ENCODE peak calls at places on chromosomes 1 and 21, in four cellular contexts. G is lung, A is fibroblast of lung, J is body of pancreas. D is an unnamed sample.

GRCh38 chr21:45365608-45366241 is 39.2 kb upstream of the COL18A1 start:
- DNase-seq in G (no peak), A (peak), J (peak), D (no peak)

GRCh38 chr1:225834417-225835329 is 24.7 kb downstream of the EPHX1 start:
- DNase-seq in G (no peak), A (peak), J (peak), D (no peak)

GRCh38 chr1:55246331-55246730 is 31.2 kb upstream of the USP24 start:
- DNase-seq in G (no peak), A (no peak), J (no peak), D (no peak)

GRCh38 chr1:167082511-167083027 is 7.6 kb downstream of the GPA33 start:
- DNase-seq in G (peak), A (no peak), J (peak), D (no peak)

GRCh38 chr1:206939841-206940587 is 6.3 kb downstream of the PIGR start:
- DNase-seq in G (no peak), A (no peak), J (no peak), D (no peak)

GRCh38 chr1:29527314-29528004 is 291.1 kb downstream of the PTPRU start:
- DNase-seq in G (peak), A (no peak), J (no peak), D (no peak)

GRCh38 chr1:93433407-93433961 is 14.4 kb upstream of the FNBP1L start:
- DNase-seq in G (no peak), A (no peak), J (peak), D (no peak)

GRCh38 chr1:151998611-151999362 is 5.1 kb upstream of the S100A10 start:
- DNase-seq in G (no peak), A (no peak), J (no peak), D (no peak)

GRCh38 chr21:44878053-44878982 is 4.8 kb upstream of the PTTG1IP start:
- DNase-seq in G (no peak), A (no peak), J (no peak), D (no peak)

GRCh38 chr21:32604484-32604883 is 7.7 kb downstream of the CFAP298 start:
- DNase-seq in G (no peak), A (no peak), J (no peak), D (no peak)

GRCh38 chr21:38910390-38911008 is 104.8 kb downstream of the ETS2 start:
- DNase-seq in G (no peak), A (no peak), J (no peak), D (no peak)

GRCh38 chr1:28648493-28649238 is at the start of gene RNU11:
- DNase-seq in G (peak), A (peak), J (peak), D (peak)

GRCh38 chr1:110262846-110263631 is 52.9 kb downstream of the KCNC4 start:
- DNase-seq in G (no peak), A (no peak), J (no peak), D (no peak)

GRCh38 chr1:109802901-109803561 is 39.3 kb upstream of the EPS8L3 start:
- DNase-seq in G (no peak), A (no peak), J (no peak), D (no peak)

GRCh38 chr21:31659286-31660133 is at the start of gene SOD1:
- DNase-seq in G (peak), A (peak), J (peak), D (peak)

GRCh38 chr1:208115924-208116614 is 128.1 kb downstream of the PLXNA2 start:
- DNase-seq in G (no peak), A (no peak), J (no peak), D (no peak)

GRCh38 chr1:33560680-33561079 is 88.2 kb downstream of the ZSCAN20 start:
- DNase-seq in G (no peak), A (peak), J (no peak), D (no peak)

GRCh38 chr1:66729130-66729922 is 22.9 kb upstream of the DYNLT5 start:
- DNase-seq in G (no peak), A (no peak), J (no peak), D (no peak)

GRCh38 chr1:234478481-234479309 is at the start of gene TARBP1:
- DNase-seq in G (peak), A (peak), J (peak), D (no peak)

GRCh38 chr1:8343464-8344001 is 25.6 kb downstream of the SLC45A1 start:
- DNase-seq in G (peak), A (peak), J (peak), D (peak)

GRCh38 chr1:26543444-26543835 is 13.9 kb downstream of the RPS6KA1 start:
- DNase-seq in G (no peak), A (no peak), J (no peak), D (no peak)

GRCh38 chr1:26541431-26541815 is 11.9 kb downstream of the RPS6KA1 start:
- DNase-seq in G (no peak), A (no peak), J (no peak), D (no peak)

GRCh38 chr1:26540346-26540745 is 10.8 kb downstream of the RPS6KA1 start:
- DNase-seq in G (no peak), A (no peak), J (no peak), D (no peak)

GRCh38 chr1:26542781-26543443 is 13.4 kb downstream of the RPS6KA1 start:
- DNase-seq in G (no peak), A (no peak), J (no peak), D (no peak)

GRCh38 chr1:26541816-26542711 is 12.5 kb downstream of the RPS6KA1 start:
- DNase-seq in G (peak), A (no peak), J (peak), D (peak)
- H3K27ac ChIP-seq in G (peak), A (no peak), J (no peak), D (peak)

DNA sequence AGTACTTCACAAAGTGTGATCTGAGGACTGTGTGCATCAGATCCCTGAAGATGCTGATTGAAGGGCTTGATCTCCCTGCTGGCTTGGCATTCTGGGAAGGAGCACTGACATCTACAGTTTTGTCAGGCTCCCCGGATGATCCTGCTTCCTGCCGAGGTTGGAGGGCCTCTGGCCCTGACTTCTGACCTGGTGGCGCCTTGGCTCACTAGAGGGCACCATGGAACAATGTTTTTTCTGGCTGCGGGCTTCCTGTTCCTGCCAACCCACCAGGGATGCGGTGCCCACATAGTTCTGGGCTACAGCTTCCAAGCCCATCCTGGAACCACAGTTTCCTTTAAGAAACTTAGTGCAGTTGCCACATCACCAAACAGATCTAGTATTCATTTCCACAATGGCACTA is 38.8 kb upstream of the RASAL2 start:
- DNase-seq in G (peak), A (no peak), J (no peak), D (no peak)
- TF ChIP-seq CTCF in G (no peak), A (no peak), J (no peak), D (no peak)

GRCh38 chr1:3441880-3442279 is 12.6 kb upstream of the ARHGEF16 start:
- DNase-seq in G (no peak), A (no peak), J (no peak), D (no peak)

GRCh38 chr1:3442331-3442730 is 12.1 kb upstream of the ARHGEF16 start:
- DNase-seq in G (no peak), A (no peak), J (no peak), D (no peak)

GRCh38 chr1:3441449-3441848 is 13.0 kb upstream of the ARHGEF16 start:
- DNase-seq in G (no peak), A (no peak), J (no peak), D (no peak)

GRCh38 chr1:3443759-3444697 is 10.4 kb upstream of the ARHGEF16 start:
- DNase-seq in G (no peak), A (no peak), J (no peak), D (no peak)

DNA sequence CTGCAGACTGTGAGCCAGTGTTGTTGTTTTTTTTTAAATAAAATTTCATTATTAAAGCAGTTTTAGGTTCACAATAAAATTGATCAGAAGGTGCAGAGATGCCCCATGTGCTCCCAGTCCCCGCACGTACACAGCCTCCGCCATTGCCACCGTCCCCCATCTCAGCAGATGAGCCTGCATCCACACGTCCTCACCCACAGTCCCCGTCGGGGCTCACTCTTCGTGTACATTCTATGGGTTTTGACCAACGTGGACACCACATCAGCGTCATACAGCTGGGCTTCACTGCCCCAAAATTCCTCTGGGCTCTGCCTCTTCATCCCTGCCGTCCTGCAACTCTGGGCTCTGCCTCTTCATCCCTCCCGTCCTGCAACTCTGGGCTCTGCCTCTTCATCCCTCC is 11.6 kb upstream of the ARHGEF16 start:
- DNase-seq in G (no peak), A (no peak), J (no peak), D (no peak)
- H3K27ac ChIP-seq in G (no peak), A (no peak), J (no peak), D (no peak)

GRCh38 chr1:50048791-50049190 is 25.0 kb upstream of the AGBL4 start:
- DNase-seq in G (no peak), A (no peak), J (no peak), D (no peak)

DNA sequence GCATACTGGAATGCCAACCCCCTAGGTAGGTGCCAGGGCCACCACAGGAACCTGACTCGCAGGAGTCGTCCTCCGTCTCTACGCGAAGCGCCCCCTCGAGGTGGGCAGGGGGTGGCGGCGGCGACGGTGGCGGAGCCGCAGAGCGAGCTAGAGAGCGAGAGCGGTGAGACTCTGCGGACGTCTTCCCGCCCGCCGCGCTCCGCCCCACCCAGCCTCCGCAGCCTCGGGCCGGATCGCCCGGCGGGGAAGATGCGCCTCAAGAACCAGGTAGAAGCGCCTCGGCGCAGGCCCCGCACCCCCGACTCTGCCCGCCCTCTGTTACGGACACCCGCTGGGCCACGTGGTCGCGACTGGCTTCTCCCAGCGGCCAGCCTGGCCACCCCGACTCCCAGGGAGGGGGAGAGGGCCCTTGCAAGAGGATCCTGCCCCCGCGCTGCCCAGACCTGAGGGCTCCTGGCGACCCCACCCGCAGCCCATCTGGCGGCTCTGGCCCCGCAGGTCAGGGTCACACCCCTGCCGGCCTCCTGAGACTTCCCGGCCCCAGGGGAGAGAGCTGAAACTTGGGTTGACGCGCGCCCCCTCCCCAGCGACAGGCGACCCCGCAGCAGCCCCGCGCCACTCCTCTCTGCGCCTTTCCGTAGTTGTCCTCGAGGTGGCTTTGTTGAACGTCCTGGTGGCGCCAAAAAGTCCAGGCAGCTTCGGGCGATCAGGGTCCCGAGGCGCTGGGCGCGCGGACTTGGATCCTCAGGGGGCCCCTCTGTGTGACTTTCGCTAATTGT is 24.4 kb upstream of the AGBL4 start:
- DNase-seq in G (no peak), A (no peak), J (peak), D (no peak)
- TF ChIP-seq CTCF in G (no peak), A (no peak), J (no peak), D (no peak)

GRCh38 chr1:150487763-150488115 is 520 bp downstream of the TARS2 start:
- DNase-seq in G (no peak), A (no peak), J (no peak), D (no peak)

GRCh38 chr1:150498342-150498741 is 9.6 kb upstream of the ECM1 start:
- DNase-seq in G (no peak), A (no peak), J (no peak), D (no peak)

GRCh38 chr1:150493175-150493574 is 6.0 kb downstream of the TARS2 start:
- DNase-seq in G (no peak), A (no peak), J (no peak), D (no peak)
- H3K27ac ChIP-seq in G (no peak), A (no peak), J (no peak), D (no peak)

GRCh38 chr1:24151175-24151533 is 8.2 kb upstream of the IL22RA1 start:
- DNase-seq in G (no peak), A (no peak), J (peak), D (no peak)

GRCh38 chr1:24154215-24154614 is 11.3 kb upstream of the IL22RA1 start:
- DNase-seq in G (no peak), A (no peak), J (no peak), D (no peak)

GRCh38 chr1:24155011-24155782 is 12.3 kb upstream of the IL22RA1 start:
- DNase-seq in G (no peak), A (no peak), J (peak), D (no peak)

GRCh38 chr1:24150228-24151174 is 7.6 kb upstream of the IL22RA1 start:
- DNase-seq in G (peak), A (peak), J (peak), D (peak)

DNA sequence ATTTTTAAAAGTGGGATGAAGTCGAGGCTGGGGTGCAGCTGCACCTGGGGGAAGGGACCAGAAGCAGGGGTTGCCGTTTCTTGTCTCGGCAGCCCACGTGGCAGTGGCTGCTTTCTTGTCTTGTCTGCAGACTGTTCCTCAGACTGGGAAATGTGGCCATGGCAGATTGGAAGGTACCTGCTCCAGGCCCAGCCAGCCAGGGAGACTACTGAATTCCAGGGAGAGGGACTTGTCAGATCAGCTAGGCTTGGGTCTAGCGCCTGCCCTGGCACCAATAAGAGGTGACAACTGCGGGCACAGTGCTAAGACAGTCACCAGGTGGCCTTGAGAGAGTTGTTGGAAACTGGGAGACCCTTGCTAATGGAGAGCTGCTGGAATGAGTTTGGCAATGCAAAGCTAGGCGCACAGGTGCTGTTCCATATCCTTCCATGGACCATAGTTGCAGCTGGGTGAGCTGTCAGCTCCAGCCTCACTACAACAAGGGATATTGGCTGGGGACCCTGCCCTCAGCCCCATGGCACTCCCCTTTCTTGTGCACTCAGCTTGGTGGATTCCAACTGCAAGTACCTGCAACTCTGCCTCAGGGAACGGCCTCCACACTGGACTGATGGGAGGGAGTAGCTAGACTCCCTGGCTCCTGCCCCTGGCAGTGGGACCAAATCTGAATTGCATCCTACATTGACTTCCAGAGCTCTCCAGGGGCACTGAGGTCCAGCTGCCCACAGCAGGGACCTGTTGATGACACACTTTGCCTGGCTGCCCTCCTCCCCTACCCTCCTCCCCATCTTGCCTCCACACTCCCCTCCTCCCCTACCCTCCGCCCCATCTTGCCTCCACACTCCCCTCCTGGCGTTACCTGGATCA is 9.9 kb upstream of the IL22RA1 start:
- DNase-seq in G (no peak), A (no peak), J (no peak), D (no peak)
- TF ChIP-seq CTCF in G (no peak), A (no peak), J (no peak), D (no peak)

GRCh38 chr1:32091176-32091575 is 16.7 kb upstream of the KPNA6 start:
- DNase-seq in G (no peak), A (no peak), J (no peak), D (no peak)
- H3K27ac ChIP-seq in G (no peak), A (no peak), J (no peak), D (no peak)

GRCh38 chr1:161726631-161727342 is 5.4 kb downstream of the FCRLB start:
- DNase-seq in G (peak), A (peak), J (peak), D (peak)

GRCh38 chr1:161727343-161727924 is 6.1 kb downstream of the FCRLB start:
- DNase-seq in G (no peak), A (peak), J (no peak), D (no peak)

GRCh38 chr1:161723459-161724149 is 2.3 kb downstream of the FCRLB start:
- DNase-seq in G (no peak), A (no peak), J (no peak), D (no peak)

GRCh38 chr1:161728376-161729226 is 7.3 kb downstream of the FCRLB start:
- DNase-seq in G (no peak), A (no peak), J (no peak), D (no peak)

GRCh38 chr1:161725888-161726630 is 4.7 kb downstream of the FCRLB start:
- DNase-seq in G (no peak), A (peak), J (peak), D (no peak)
- TF ChIP-seq CTCF in G (no peak), A (peak), J (peak), D (peak)

DNA sequence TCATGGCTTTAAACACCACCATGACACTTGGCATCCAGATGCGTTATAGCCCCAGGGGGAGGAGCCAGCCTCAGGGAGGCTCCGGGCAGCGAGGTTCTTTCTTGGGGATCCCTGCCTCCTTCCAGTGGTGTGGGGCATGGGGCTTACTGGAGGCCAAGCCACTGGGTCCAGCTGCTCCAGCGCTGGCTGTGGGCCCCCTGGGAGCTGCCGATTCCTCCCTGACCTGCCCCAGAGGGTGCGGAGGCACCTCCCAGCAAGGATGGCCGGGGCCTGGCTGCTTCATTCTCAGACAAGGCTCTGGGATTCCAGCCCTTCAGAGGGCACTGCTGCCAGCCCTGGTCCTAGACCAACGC is 159.3 kb downstream of the PEX14 start:
- DNase-seq in G (no peak), A (no peak), J (no peak), D (no peak)
- H3K27ac ChIP-seq in G (peak), A (no peak), J (no peak), D (peak)

D was measured in esophagus muscularis mucosa.